ENCODE peak calls at places on chromosome 9, in seven cellular contexts. U is HepG2, M is H1, J is HCT116, F is SK-N-SH, K is GM12878, D is K562. Q is an unnamed sample.

GRCh38 chr9:122265265-122265900 is 701 bp downstream of the MRRF start:
- DNase-seq in J (peak; percentile 18), F (no peak), D (peak; percentile 34), K (peak; percentile 38), M (no peak), U (peak; percentile 79), Q (peak; percentile 85)

GRCh38 chr9:33426843-33427293 is 20.5 kb downstream of the AQP3 start:
- DNase-seq in U (no peak), F (no peak), D (peak; percentile 50), K (no peak), M (no peak), J (no peak), Q (no peak)

GRCh38 chr9:134344068-134344820 is 18.0 kb downstream of the RXRA start:
- DNase-seq in U (no peak), K (no peak), D (peak; percentile 77), J (no peak), F (no peak), M (no peak), Q (no peak)

GRCh38 chr9:107710552-107710951 is 221.0 kb upstream of the KLF4 start:
- DNase-seq in F (no peak), J (no peak), U (no peak), K (no peak), D (no peak), M (no peak), Q (no peak)

GRCh38 chr9:4375424-4376195 is 75.7 kb upstream of the GLIS3 start:
- DNase-seq in K (no peak), F (peak; percentile 27), J (peak; percentile 26), M (no peak), D (no peak), U (no peak), Q (peak; percentile 46)

GRCh38 chr9:114428466-114428865 is 40.7 kb upstream of the AKNA start:
- DNase-seq in M (no peak), J (no peak), K (no peak), U (no peak), F (no peak), D (no peak), Q (no peak)

GRCh38 chr9:74521009-74521408 is 23.9 kb downstream of the RORB start:
- DNase-seq in J (no peak), K (no peak), U (no peak), M (no peak), D (no peak), F (no peak), Q (no peak)

GRCh38 chr9:4349841-4350418 is 50.1 kb upstream of the GLIS3 start:
- DNase-seq in M (no peak), U (no peak), K (no peak), J (no peak), D (no peak), F (no peak), Q (no peak)

GRCh38 chr9:31776471-31776870 is 608.0 kb upstream of the ACO1 start:
- DNase-seq in F (no peak), D (no peak), J (no peak), U (no peak), M (no peak), K (no peak), Q (no peak)

GRCh38 chr9:127074561-127075548 is 47.6 kb downstream of the ANGPTL2 start:
- DNase-seq in K (no peak), U (no peak), J (no peak), F (no peak), M (no peak), D (no peak), Q (no peak)

GRCh38 chr9:136222896-136223266 is 18.0 kb upstream of the LHX3 start:
- DNase-seq in J (no peak), F (no peak), K (no peak), M (no peak), U (no peak), D (no peak), Q (no peak)

GRCh38 chr9:23730364-23730763 is 95.7 kb downstream of the ELAVL2 start:
- DNase-seq in U (no peak), M (no peak), D (no peak), F (no peak), K (no peak), J (no peak), Q (no peak)

GRCh38 chr9:82513242-82513750 is 524.7 kb downstream of the SPATA31D1 start:
- DNase-seq in D (no peak), U (no peak), K (no peak), F (no peak), J (no peak), M (no peak), Q (no peak)

GRCh38 chr9:90249094-90249493 is 393.5 kb downstream of the DIRAS2 start:
- DNase-seq in M (no peak), D (no peak), F (no peak), J (no peak), K (no peak), U (no peak), Q (no peak)

GRCh38 chr9:124206391-124206790 is 51.4 kb upstream of the NEK6 start:
- DNase-seq in F (no peak), D (no peak), M (no peak), K (no peak), U (no peak), J (no peak), Q (no peak)

GRCh38 chr9:117704024-117704575 is at the start of gene TLR4:
- DNase-seq in K (peak; percentile 45), F (no peak), M (no peak), J (no peak), U (no peak), D (no peak), Q (no peak)

GRCh38 chr9:94936411-94936810 is 209.9 kb downstream of the AOPEP start:
- DNase-seq in D (no peak), J (no peak), M (no peak), K (no peak), U (no peak), F (no peak), Q (no peak)

GRCh38 chr9:94934816-94935328 is 208.4 kb downstream of the AOPEP start:
- DNase-seq in D (no peak), F (no peak), U (no peak), J (no peak), M (no peak), K (no peak), Q (no peak)

GRCh38 chr9:94938384-94938783 is 211.9 kb downstream of the AOPEP start:
- DNase-seq in M (no peak), J (no peak), F (no peak), U (no peak), D (no peak), K (no peak), Q (no peak)

GRCh38 chr9:94935396-94935795 is 208.9 kb downstream of the AOPEP start:
- DNase-seq in F (no peak), J (no peak), D (no peak), U (no peak), K (no peak), M (no peak), Q (no peak)

DNA sequence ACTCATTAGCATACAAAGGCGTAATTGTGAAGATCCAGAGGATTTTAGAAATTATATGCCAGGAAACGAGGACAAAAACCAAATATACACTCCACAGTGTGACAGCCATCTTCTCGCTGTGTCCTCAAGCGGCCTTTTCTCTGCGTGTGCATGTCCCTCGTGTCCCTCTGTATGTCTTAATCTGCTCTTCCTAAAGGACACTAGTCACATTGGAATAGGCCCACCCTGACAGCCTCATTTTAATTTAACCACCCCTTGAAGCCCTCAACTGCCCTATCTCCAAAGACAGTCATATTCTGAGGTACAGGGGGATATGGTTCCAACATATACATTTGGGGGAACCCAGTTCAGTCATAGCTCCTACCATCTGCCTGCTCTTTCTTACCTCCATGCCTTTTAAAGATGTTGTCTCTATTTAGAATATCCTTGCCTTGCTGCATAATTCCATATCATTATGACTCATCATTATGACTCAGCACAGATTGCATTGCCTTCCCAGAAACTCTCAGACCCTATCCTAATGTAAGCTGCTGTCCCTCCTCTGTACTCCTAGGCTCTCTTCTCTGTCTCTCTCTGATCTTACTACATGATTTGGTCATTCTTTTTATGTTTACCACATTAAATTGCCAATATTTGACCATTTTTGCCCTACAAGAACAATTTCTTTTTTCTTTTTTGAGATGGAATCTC is 210.9 kb downstream of the AOPEP start:
- DNase-seq in K (no peak), M (no peak), U (no peak), F (no peak), D (peak; percentile 80), J (no peak), Q (no peak)
- TF ChIP-seq JUND in K (no peak), M (no peak), U (no peak), F (peak; percentile 98), D (peak; percentile 100), J (peak; percentile 81), Q (no peak)

DNA sequence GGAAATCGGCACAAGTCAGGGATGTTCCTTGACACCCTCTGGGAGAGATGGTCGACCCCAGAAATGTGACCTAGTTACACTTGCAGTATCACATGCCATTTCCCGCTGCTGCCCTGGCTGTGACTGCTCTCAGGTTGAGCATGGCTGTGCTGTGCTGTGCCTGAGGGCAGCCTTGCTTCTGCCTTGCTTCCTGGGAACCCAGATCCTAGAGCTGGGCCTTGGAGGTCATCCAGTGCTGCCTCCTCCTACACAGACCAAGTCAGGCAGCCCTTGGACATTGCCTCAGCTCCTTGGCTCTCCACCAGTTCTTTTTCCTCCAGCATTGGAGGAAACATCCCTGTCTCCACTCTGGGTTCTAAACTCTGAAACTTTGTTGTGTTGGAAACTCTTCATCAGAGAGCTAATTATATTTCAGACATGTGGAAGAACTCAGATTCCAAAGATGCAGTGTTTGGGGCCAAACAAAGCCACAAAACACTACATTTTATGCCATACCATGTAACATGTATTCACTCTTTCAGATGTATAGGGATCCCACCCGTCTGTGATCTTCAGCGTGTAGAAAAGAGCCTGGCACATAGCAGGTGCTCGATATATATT is 6.1 kb downstream of the MAMDC2 start:
- DNase-seq in F (no peak), K (no peak), U (no peak), D (no peak), M (no peak), J (no peak), Q (no peak)
- TF ChIP-seq JUND in F (no peak), K (no peak), U (no peak), D (no peak), M (no peak), J (no peak), Q (no peak)

GRCh38 chr9:93579711-93580516 is 3.5 kb downstream of the PHF2 start:
- DNase-seq in F (no peak), K (no peak), D (no peak), J (no peak), U (no peak), M (no peak), Q (no peak)
- TF ChIP-seq JUND in F (no peak), K (no peak), D (no peak), J (no peak), U (no peak), M (no peak), Q (no peak)

GRCh38 chr9:105418588-105419108 is 29.2 kb upstream of the FSD1L start:
- DNase-seq in F (no peak), U (peak; percentile 98), M (no peak), D (no peak), J (no peak), K (no peak), Q (no peak)

GRCh38 chr9:105413486-105414068 is 34.3 kb upstream of the FSD1L start:
- DNase-seq in J (peak; percentile 33), F (peak; percentile 31), D (peak; percentile 10), K (no peak), M (no peak), U (peak; percentile 47), Q (peak; percentile 44)

GRCh38 chr9:105419981-105420597 is 27.7 kb upstream of the FSD1L start:
- DNase-seq in U (no peak), F (no peak), K (no peak), D (no peak), J (no peak), M (no peak), Q (no peak)

GRCh38 chr9:105416840-105417239 is 31.0 kb upstream of the FSD1L start:
- DNase-seq in U (no peak), F (no peak), M (no peak), K (no peak), J (no peak), D (no peak), Q (no peak)

GRCh38 chr9:105415344-105415980 is 32.4 kb upstream of the FSD1L start:
- DNase-seq in U (peak; percentile 62), J (peak; percentile 50), K (no peak), M (no peak), F (peak; percentile 72), D (peak; percentile 61), Q (peak; percentile 69)
- TF ChIP-seq JUND in U (no peak), J (no peak), K (no peak), M (no peak), F (no peak), D (no peak), Q (no peak)

Q was measured in T47D.